ENCODE peak calls at places on chromosomes 16 and 17, in ten cellular contexts. J is neural progenitor cell; K is effector memory CD4-positive, alpha-beta T cell; E is SK-N-SH; I is tibial artery; U is cardiac muscle cell; L is IMR-90; M is suprapubic skin; F is adrenal gland; S is brain microvascular endothelial cell. X is an unnamed sample.
A peak's percentile ranks its signal among the peaks of the same experiment; 100 is the strongest.

GRCh38 chr17:4908301-4908700 is 5.4 kb upstream of the CHRNE start:
- DNase-seq in F (no peak), J (peak; percentile 46), M (peak; percentile 73), L (no peak), E (peak; percentile 45), K (no peak), I (no peak), S (no peak), U (no peak), X (no peak)

GRCh38 chr17:72351884-72352346 is 231.1 kb downstream of the SOX9 start:
- DNase-seq in E (peak; percentile 50), I (no peak), M (peak; percentile 48), K (no peak), L (no peak), J (peak; percentile 16), F (no peak), S (no peak), U (no peak), X (no peak)

GRCh38 chr16:27923751-27924150 is 139.8 kb downstream of the GSG1L start:
- DNase-seq in S (no peak), E (no peak), K (no peak), U (no peak), J (no peak), F (no peak), M (no peak), L (no peak), I (no peak), X (no peak)

GRCh38 chr17:12627177-12627629 is 38.5 kb upstream of the MYOCD start:
- DNase-seq in L (peak; percentile 100), I (peak; percentile 94), U (peak; percentile 60), M (no peak), J (no peak), F (peak; percentile 24), K (no peak), S (peak; percentile 100), E (no peak), X (peak; percentile 33)

GRCh38 chr17:12789976-12790805 is 893 bp downstream of the ARHGAP44 start:
- DNase-seq in E (no peak), M (peak; percentile 56), I (no peak), L (no peak), S (no peak), J (peak; percentile 63), U (peak; percentile 7), F (no peak), K (no peak), X (peak; percentile 15)

GRCh38 chr16:69839798-69840409 is 77.8 kb downstream of the WWP2 start:
- DNase-seq in F (peak; percentile 46), K (no peak), I (no peak), L (no peak), J (no peak), E (no peak), U (no peak), M (no peak), S (no peak), X (peak; percentile 75)

GRCh38 chr17:77474292-77474988 is 333.7 kb downstream of the SEC14L1 start:
- DNase-seq in K (no peak), L (peak; percentile 41), F (no peak), S (no peak), M (no peak), E (no peak), J (no peak), I (no peak), U (peak; percentile 80), X (peak; percentile 86)

GRCh38 chr16:83365166-83365565 is 442.6 kb upstream of the HSBP1 start:
- DNase-seq in M (no peak), U (peak; percentile 19), E (no peak), L (peak; percentile 7), S (no peak), J (no peak), F (no peak), K (no peak), I (no peak), X (no peak)

GRCh38 chr17:48577946-48578615 is at the start of gene HOXB4:
- DNase-seq in I (no peak), F (peak; percentile 74), M (peak; percentile 93), J (peak; percentile 74), L (peak; percentile 88), S (no peak), E (no peak), K (peak; percentile 64), U (no peak), X (peak; percentile 77)

GRCh38 chr16:71846443-71846842 is 667 bp downstream of the ATXN1L start:
- DNase-seq in I (no peak), K (no peak), S (peak; percentile 2), U (peak; percentile 27), L (no peak), F (no peak), J (peak; percentile 51), E (peak; percentile 27), M (no peak), X (peak; percentile 20)

GRCh38 chr17:77580531-77580930 is 378.0 kb upstream of the TNRC6C start:
- DNase-seq in F (no peak), L (no peak), S (no peak), E (no peak), J (no peak), U (no peak), K (no peak), I (peak; percentile 39), M (peak; percentile 22), X (no peak)

GRCh38 chr17:28920191-28920590 is 17.3 kb upstream of the DHRS13 start:
- DNase-seq in E (no peak), M (no peak), L (no peak), J (no peak), S (no peak), F (no peak), I (no peak), K (no peak), U (no peak), X (no peak)
- H3K36me3 ChIP-seq in E (peaks cover 74% of the 10 kb centered on the region), M (peaks cover 96% of the 10 kb centered on the region), L (peaks cover 49% of the 10 kb centered on the region), J (peaks cover 33% of the 10 kb centered on the region), S (peaks cover 71% of the 10 kb centered on the region), F (peaks cover 91% of the 10 kb centered on the region), I (peaks cover 89% of the 10 kb centered on the region), K (peaks cover 84% of the 10 kb centered on the region), U (peaks cover 79% of the 10 kb centered on the region), X (no peaks in the 10 kb centered on the region)

GRCh38 chr17:43587647-43588046 is 41.5 kb upstream of the ETV4 start:
- DNase-seq in F (no peak), U (no peak), E (no peak), J (no peak), S (no peak), I (no peak), L (no peak), M (no peak), K (no peak), X (no peak)

GRCh38 chr17:43595466-43595865 is 49.3 kb upstream of the ETV4 start:
- DNase-seq in L (no peak), K (no peak), I (no peak), J (no peak), M (no peak), S (no peak), E (no peak), F (no peak), U (no peak), X (no peak)

GRCh38 chr17:43588664-43589435 is 42.7 kb upstream of the ETV4 start:
- DNase-seq in E (no peak), I (no peak), U (no peak), M (no peak), J (no peak), K (no peak), S (no peak), L (no peak), F (no peak), X (no peak)

GRCh38 chr17:43588121-43588520 is 42.0 kb upstream of the ETV4 start:
- DNase-seq in U (no peak), F (no peak), I (no peak), S (no peak), L (no peak), J (no peak), K (no peak), M (no peak), E (no peak), X (no peak)

DNA sequence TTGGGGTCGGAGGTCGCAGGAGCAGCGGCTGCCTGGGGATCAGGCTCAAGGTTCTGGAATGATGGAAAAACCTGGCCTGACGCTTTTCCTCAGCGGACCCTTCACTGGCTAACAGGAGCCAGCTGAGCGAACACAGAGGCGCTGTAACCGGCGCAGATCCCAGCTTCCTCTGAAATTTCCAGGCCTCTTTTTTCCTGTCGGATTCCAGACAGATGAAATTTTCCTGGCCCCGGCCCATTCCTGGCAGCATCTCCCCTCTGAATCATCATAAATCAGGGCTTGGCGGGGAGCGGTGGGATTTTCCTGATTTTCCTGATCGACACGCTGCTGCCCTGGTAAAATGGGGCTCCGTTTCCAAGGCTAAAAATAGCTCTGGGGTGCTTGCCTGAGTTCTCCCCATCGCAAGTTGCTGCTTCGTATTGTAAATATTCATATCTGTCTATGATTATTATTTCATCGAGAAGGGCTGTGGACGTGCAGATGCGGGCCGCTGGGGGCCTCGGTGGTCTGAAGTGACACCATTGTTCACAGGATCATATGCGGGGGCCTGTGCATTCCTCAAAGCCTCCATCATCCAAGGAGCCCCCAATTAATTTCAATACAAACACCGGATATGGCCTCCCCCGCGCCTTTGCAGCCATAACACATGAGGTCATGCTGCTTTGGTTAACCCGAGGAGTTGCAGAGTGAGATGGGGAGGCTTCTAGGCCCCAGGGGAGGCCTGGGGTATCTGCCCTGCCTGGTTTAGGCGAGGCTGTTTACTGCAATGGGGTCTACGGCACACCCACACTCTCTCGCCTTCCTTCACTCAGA is 45.8 kb upstream of the ETV4 start:
- DNase-seq in S (peak; percentile 76), J (peak; percentile 15), L (peak; percentile 92), F (no peak), M (peak; percentile 89), I (peak; percentile 86), K (no peak), U (peak; percentile 90), E (peak; percentile 52), X (peak; percentile 29)
- H3K4me3 ChIP-seq in S (no peak overlapping the region), J (no peak overlapping the region), L (no peak overlapping the region), F (no peak overlapping the region), M (peak overlapping the region; percentile 7), I (peak overlapping the region; percentile 20), K (no peak overlapping the region), U (no peak overlapping the region), E (no peak overlapping the region), X (no peak overlapping the region)

DNA sequence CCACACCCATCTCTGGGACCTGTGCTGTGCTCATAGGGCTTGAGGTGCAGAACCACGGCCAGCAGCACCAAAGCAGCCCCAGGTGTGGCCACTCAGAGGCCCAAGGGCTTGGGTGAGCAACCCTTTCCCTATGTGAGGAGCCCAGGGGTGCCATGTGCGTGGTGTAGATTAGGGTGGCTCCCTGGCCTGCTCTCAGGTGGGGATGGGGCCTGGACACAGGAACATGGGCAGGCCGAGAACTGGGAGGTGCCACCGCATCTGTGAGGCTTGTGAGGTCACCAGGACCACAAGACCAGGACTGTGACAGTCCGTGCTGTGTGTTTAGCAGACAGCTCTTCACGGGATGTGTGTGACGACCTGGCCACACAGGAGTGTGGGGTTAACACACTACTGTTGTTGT is 103.5 kb upstream of the ZNF750 start:
- DNase-seq in M (peak; percentile 49), S (no peak), L (no peak), F (no peak), J (no peak), I (peak; percentile 56), U (no peak), E (no peak), K (no peak), X (no peak)
- H3K36me3 ChIP-seq in M (peaks cover 75% of the 10 kb centered on the region), S (peaks cover 27% of the 10 kb centered on the region), L (peaks cover 43% of the 10 kb centered on the region), F (peaks cover 24% of the 10 kb centered on the region), J (peaks cover 11% of the 10 kb centered on the region), I (peaks cover 74% of the 10 kb centered on the region), U (peaks cover 2% of the 10 kb centered on the region), E (peaks cover 64% of the 10 kb centered on the region), K (peaks cover 63% of the 10 kb centered on the region), X (no peaks in the 10 kb centered on the region)

DNA sequence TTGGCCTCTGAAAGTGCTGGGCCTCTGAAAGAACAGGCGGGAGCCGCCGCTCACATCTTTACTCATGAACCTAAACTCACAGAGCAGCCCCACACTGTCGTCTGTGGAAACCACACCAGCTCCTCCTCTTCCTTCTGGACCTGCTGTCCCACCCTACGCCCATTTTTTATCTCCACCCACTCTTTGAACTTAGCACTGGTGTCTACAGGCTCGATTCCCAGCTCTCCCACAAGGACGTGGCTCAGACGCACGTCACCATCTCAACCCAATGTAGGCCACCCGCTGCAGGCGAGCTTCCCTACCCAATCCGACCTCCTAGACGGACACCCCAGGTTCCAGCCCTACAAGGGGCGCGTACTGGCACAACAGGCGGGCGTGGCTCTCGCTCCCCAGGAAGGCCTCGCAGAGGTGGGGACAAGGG is 62.2 kb downstream of the NXN start:
- DNase-seq in I (no peak), F (no peak), L (no peak), M (no peak), J (no peak), E (no peak), U (no peak), K (no peak), S (no peak), X (no peak)
- H3K4me3 ChIP-seq in I (no peak overlapping the region), F (no peak overlapping the region), L (no peak overlapping the region), M (no peak overlapping the region), J (no peak overlapping the region), E (no peak overlapping the region), U (no peak overlapping the region), K (no peak overlapping the region), S (no peak overlapping the region), X (no peak overlapping the region)

X was measured in testis.